ENCODE peak calls at places on chromosomes 13 and 19, in six cellular contexts. U is HuH-7; H is hippocampal formation; J is Daoy; W is stimulated activated CD4-positive, alpha-beta T cell treated with anti-CD3 and anti-CD28 coated beads, TNF-alpha, amount 100 ng/mL, for 24 hours; V is NCI-H2029 treated with DMSO at 0.1 percent for 48 hours. T is an unnamed sample.

GRCh38 chr13:42526276-42526675 is 47.7 kb upstream of the TNFSF11 start:
- DNase-seq in U (no peak), H (no peak), J (no peak), W (no peak), V (no peak), T (no peak)

GRCh38 chr19:15928321-15928720 is 6.0 kb downstream of the CYP4F11 start:
- DNase-seq in U (no peak), H (no peak), J (no peak), W (no peak), V (no peak), T (no peak)

GRCh38 chr13:30776661-30777060 is 41.3 kb downstream of the ALOX5AP start:
- DNase-seq in U (no peak), H (no peak), J (no peak), W (no peak), V (no peak), T (no peak)

GRCh38 chr13:109657395-109657794 is 129.0 kb downstream of the IRS2 start:
- DNase-seq in U (no peak), H (no peak), J (no peak), W (no peak), V (peak), T (no peak)

GRCh38 chr13:111901301-111901905 is 165.5 kb upstream of the SOX1 start:
- DNase-seq in U (no peak), H (no peak), J (no peak), W (no peak), V (no peak), T (no peak)

GRCh38 chr19:31553844-31554215 is 204.6 kb upstream of the TSHZ3 start:
- DNase-seq in U (no peak), H (no peak), J (no peak), W (no peak), V (no peak), T (no peak)

GRCh38 chr13:51793570-51794273 is 10.2 kb downstream of the DHRS12 start:
- DNase-seq in U (no peak), H (peak), J (peak), W (peak), V (no peak), T (no peak)

GRCh38 chr19:49425922-49426592 is 869 bp downstream of the GFY start:
- DNase-seq in U (no peak), H (no peak), J (peak), W (no peak), V (peak), T (no peak)

GRCh38 chr13:99261040-99261439 is 2.9 kb upstream of the GPR18 start:
- DNase-seq in U (peak), H (no peak), J (no peak), W (no peak), V (no peak), T (no peak)

GRCh38 chr19:18785179-18786124 is 5.7 kb downstream of the COMP start:
- DNase-seq in U (peak), H (peak), J (peak), W (peak), V (peak), T (peak)

GRCh38 chr19:19539738-19540703 is 2.0 kb downstream of the CILP2 start:
- DNase-seq in U (no peak), H (peak), J (peak), W (peak), V (no peak), T (peak)

GRCh38 chr19:42206871-42207755 is 10.4 kb downstream of the DEDD2 start:
- DNase-seq in U (no peak), H (no peak), J (peak), W (no peak), V (no peak), T (no peak)

GRCh38 chr19:42121666-42122069 is 10.6 kb downstream of the POU2F2 start:
- DNase-seq in U (no peak), H (peak), J (peak), W (peak), V (no peak), T (peak)

GRCh38 chr19:39314016-39314728 is 6.5 kb downstream of the LRFN1 start:
- DNase-seq in U (no peak), H (no peak), J (no peak), W (no peak), V (no peak), T (no peak)

GRCh38 chr13:62931901-62932883 is 1516.5 kb upstream of the PCDH20 start:
- DNase-seq in U (no peak), H (no peak), J (no peak), W (no peak), V (no peak), T (no peak)

GRCh38 chr13:90783273-90783672 is 564.2 kb upstream of the MIR17HG start:
- DNase-seq in U (no peak), H (no peak), J (no peak), W (no peak), V (no peak), T (no peak)

GRCh38 chr19:15173746-15174404 is 26.9 kb downstream of the NOTCH3 start:
- DNase-seq in U (no peak), H (no peak), J (no peak), W (no peak), V (no peak), T (no peak)

GRCh38 chr13:39552233-39552632 is 50.8 kb downstream of the LHFPL6 start:
- DNase-seq in U (no peak), H (no peak), J (no peak), W (no peak), V (no peak), T (no peak)

GRCh38 chr13:75841905-75842304 is 205.8 kb downstream of the LMO7 start:
- DNase-seq in U (no peak), H (no peak), J (no peak), W (no peak), V (no peak), T (no peak)

GRCh38 chr13:37453246-37453645 is 145.3 kb downstream of the POSTN start:
- DNase-seq in U (no peak), H (no peak), J (no peak), W (no peak), V (no peak), T (no peak)